ENCODE peak calls at places on chromosomes 6 and 20, in nine cellular contexts. B is effector memory CD4-positive, alpha-beta T cell; G is lower leg skin; C is activated CD4-positive, alpha-beta T cell treated with anti-CD3 and anti-CD28 coated beads, Interleukin-2, amount 50 U/mL, for 4 hours; J is tibial nerve; K is HT1080; V is LHCN-M2; Q is astrocyte of the spinal cord; R is AG04450. Z is an unnamed sample.

GRCh38 chr20:2065111-2065510 is 36.5 kb upstream of the STK35 start:
- DNase-seq in J (no peak), K (no peak), B (no peak), G (no peak), Q (no peak), C (no peak), V (no peak), R (no peak), Z (no peak)

GRCh38 chr6:38671885-38672467 is 31.0 kb downstream of the GLO1 start:
- DNase-seq in G (no peak), Q (peak), J (no peak), C (no peak), R (peak), V (peak), B (no peak), K (peak), Z (peak)

GRCh38 chr20:137668-138131 is 4.7 kb upstream of the DEFB126 start:
- DNase-seq in Q (no peak), C (no peak), G (no peak), K (peak), J (no peak), V (peak), B (no peak), R (no peak), Z (peak)

GRCh38 chr6:163813979-163814493 is 399.5 kb downstream of the QKI start:
- DNase-seq in Q (no peak), C (no peak), K (no peak), R (no peak), G (peak), B (no peak), V (no peak), J (no peak), Z (no peak)

GRCh38 chr6:3227363-3228045 is at the start of gene TUBB2B:
- DNase-seq in C (no peak), G (peak), V (no peak), J (no peak), B (no peak), Q (peak), R (no peak), K (no peak), Z (no peak)

GRCh38 chr20:37529214-37529967 is 1.7 kb upstream of the BLCAP start:
- DNase-seq in B (no peak), R (no peak), C (no peak), K (no peak), J (no peak), G (peak), Q (no peak), V (no peak), Z (no peak)

GRCh38 chr20:36591854-36592641 is 13.5 kb upstream of the RAB5IF start:
- DNase-seq in K (no peak), V (peak), J (no peak), C (peak), G (no peak), R (no peak), Q (peak), B (peak), Z (peak)

GRCh38 chr6:21808551-21809181 is 215.1 kb downstream of the SOX4 start:
- DNase-seq in J (no peak), K (no peak), C (no peak), V (peak), R (no peak), Q (peak), B (no peak), G (peak), Z (peak)

GRCh38 chr20:1322511-1323245 is 6.3 kb downstream of the SDCBP2 start:
- DNase-seq in B (no peak), V (peak), G (peak), J (no peak), R (peak), K (peak), Q (peak), C (no peak), Z (peak)

GRCh38 chr20:56924316-56924975 is 295.3 kb downstream of the TFAP2C start:
- DNase-seq in R (no peak), V (no peak), K (no peak), J (no peak), Q (peak), B (no peak), C (no peak), G (no peak), Z (no peak)

GRCh38 chr6:149289966-149290365 is 27.5 kb upstream of the TAB2 start:
- DNase-seq in G (no peak), K (no peak), J (no peak), R (no peak), B (no peak), V (no peak), C (no peak), Q (no peak), Z (no peak)

GRCh38 chr6:129317931-129318820 is 391.8 kb downstream of the ARHGAP18 start:
- DNase-seq in Q (peak), J (no peak), C (no peak), K (peak), R (no peak), G (no peak), V (peak), B (no peak), Z (peak)

GRCh38 chr20:11734431-11734830 is 183.3 kb upstream of the BTBD3 start:
- DNase-seq in C (no peak), B (no peak), J (no peak), G (no peak), V (no peak), R (no peak), K (no peak), Q (no peak), Z (no peak)

GRCh38 chr20:57473246-57474042 is 51.5 kb downstream of the CTCFL start:
- DNase-seq in B (no peak), R (no peak), G (no peak), J (no peak), V (no peak), K (peak), C (no peak), Q (peak), Z (peak)

GRCh38 chr20:50455656-50456451 is 54.3 kb upstream of the PTPN1 start:
- DNase-seq in C (no peak), Q (no peak), V (no peak), J (no peak), G (no peak), K (no peak), B (no peak), R (no peak), Z (no peak)

GRCh38 chr6:20575691-20576451 is 41.6 kb downstream of the CDKAL1 start:
- DNase-seq in B (no peak), J (no peak), V (peak), K (no peak), Q (no peak), G (no peak), R (no peak), C (no peak), Z (no peak)

GRCh38 chr20:62409935-62410741 is 3.1 kb upstream of the CABLES2 start:
- DNase-seq in B (no peak), C (peak), R (no peak), K (peak), G (no peak), Q (peak), V (no peak), J (no peak), Z (peak)

GRCh38 chr6:26087284-26088115 is at the start of gene HFE:
- DNase-seq in B (peak), C (peak), J (no peak), R (no peak), V (peak), Q (peak), K (peak), G (peak), Z (peak)

GRCh38 chr6:97669191-97669651 is 386.2 kb upstream of the MMS22L start:
- DNase-seq in V (peak), C (no peak), J (no peak), R (no peak), K (no peak), G (no peak), B (no peak), Q (peak), Z (peak)

GRCh38 chr20:3045042-3045815 is 623 bp upstream of the MRPS26 start:
- DNase-seq in K (no peak), J (peak), G (peak), B (no peak), R (peak), C (peak), V (peak), Q (peak), Z (peak)

GRCh38 chr6:101011165-101011564 is 130.0 kb upstream of the ASCC3 start:
- DNase-seq in K (peak), C (no peak), R (no peak), G (no peak), J (no peak), V (no peak), B (no peak), Q (no peak), Z (peak)

GRCh38 chr6:38436726-38437465 is 202.8 kb downstream of the BTBD9 start:
- DNase-seq in Q (peak), R (no peak), J (no peak), K (peak), B (no peak), V (peak), G (no peak), C (no peak), Z (peak)

GRCh38 chr20:40702504-40702903 is 13.5 kb upstream of the MAFB start:
- DNase-seq in B (no peak), G (no peak), V (no peak), Q (no peak), C (no peak), R (no peak), J (no peak), K (no peak), Z (no peak)

GRCh38 chr6:150256618-150257272 is 112.1 kb upstream of the IYD start:
- DNase-seq in C (no peak), V (no peak), R (no peak), K (peak), Q (peak), B (no peak), J (no peak), G (no peak), Z (peak)

GRCh38 chr20:42779216-42779615 is 410.5 kb downstream of the PTPRT start:
- DNase-seq in G (no peak), R (no peak), C (no peak), B (no peak), Q (no peak), K (no peak), J (no peak), V (no peak), Z (no peak)

GRCh38 chr6:115934829-115935228 is 125.9 kb downstream of the FRK start:
- DNase-seq in J (no peak), R (no peak), B (no peak), C (no peak), G (no peak), V (no peak), Q (no peak), K (no peak), Z (no peak)

GRCh38 chr6:78577585-78577984 is 289.8 kb upstream of the IRAK1BP1 start:
- DNase-seq in K (no peak), B (no peak), Q (no peak), V (no peak), J (no peak), G (no peak), R (no peak), C (no peak), Z (no peak)

GRCh38 chr6:123116370-123116769 is 120.3 kb downstream of the CLVS2 start:
- DNase-seq in G (no peak), V (no peak), B (no peak), R (no peak), C (no peak), J (no peak), Q (no peak), K (no peak), Z (no peak)

GRCh38 chr20:36472656-36473071 is 68.7 kb upstream of the MYL9 start:
- DNase-seq in V (no peak), K (no peak), B (no peak), Q (no peak), R (no peak), J (no peak), C (no peak), G (peak), Z (no peak)

GRCh38 chr6:155264704-155265320 is 999 bp downstream of the CLDN20 start:
- DNase-seq in V (peak), C (no peak), R (no peak), Q (no peak), K (no peak), J (no peak), B (no peak), G (no peak), Z (no peak)